ENCODE peak calls at places on chromosomes 2 and 18, in five cellular contexts. One of them, this sample, is unnamed.
A peak's percentile ranks its signal among the peaks of the same experiment; 100 is the strongest.

GRCh38 chr2:161412346-161412745 is 3.8 kb upstream of the TBR1 start:
- DNase-seq in Calu3: no peak
- DNase-seq in esophagus squamous epithelium: no peak
- DNase-seq in GF-D8: no peak
- DNase-seq in GM18507: no peak
- DNase-seq in this sample: no peak

GRCh38 chr2:16114836-16115235 is 174.5 kb downstream of the MYCN start:
- DNase-seq in Calu3: no peak
- DNase-seq in esophagus squamous epithelium: no peak
- DNase-seq in GF-D8: no peak
- DNase-seq in GM18507: no peak
- DNase-seq in this sample: no peak

GRCh38 chr2:127197475-127198385 is 22.4 kb downstream of the CYP27C1 start:
- DNase-seq in Calu3: peak; percentile 87
- DNase-seq in esophagus squamous epithelium: no peak
- DNase-seq in GF-D8: no peak
- DNase-seq in GM18507: no peak
- DNase-seq in this sample: no peak

GRCh38 chr18:73199151-73199550 is 331.4 kb upstream of the NETO1 start:
- DNase-seq in Calu3: no peak
- DNase-seq in esophagus squamous epithelium: no peak
- DNase-seq in GF-D8: no peak
- DNase-seq in GM18507: no peak
- DNase-seq in this sample: no peak

GRCh38 chr2:217662984-217663602 is 339.7 kb downstream of the TNS1 start:
- DNase-seq in Calu3: no peak
- DNase-seq in esophagus squamous epithelium: no peak
- DNase-seq in GF-D8: no peak
- DNase-seq in GM18507: no peak
- DNase-seq in this sample: no peak

GRCh38 chr18:27605107-27605834 is 420.2 kb upstream of the CHST9 start:
- DNase-seq in Calu3: peak; percentile 67
- DNase-seq in esophagus squamous epithelium: no peak
- DNase-seq in GF-D8: no peak
- DNase-seq in GM18507: no peak
- DNase-seq in this sample: no peak

GRCh38 chr2:10289891-10290290 is 12.8 kb upstream of the HPCAL1 start:
- DNase-seq in Calu3: peak; percentile 58
- DNase-seq in esophagus squamous epithelium: no peak
- DNase-seq in GF-D8: no peak
- DNase-seq in GM18507: no peak
- DNase-seq in this sample: no peak

GRCh38 chr2:159022019-159022418 is 53.6 kb downstream of the TANC1 start:
- DNase-seq in Calu3: no peak
- DNase-seq in esophagus squamous epithelium: no peak
- DNase-seq in GF-D8: no peak
- DNase-seq in GM18507: no peak
- DNase-seq in this sample: no peak

GRCh38 chr2:128303095-128303791 is 15.4 kb downstream of the HS6ST1 start:
- DNase-seq in Calu3: no peak
- DNase-seq in esophagus squamous epithelium: no peak
- DNase-seq in GF-D8: no peak
- DNase-seq in GM18507: no peak
- DNase-seq in this sample: no peak

GRCh38 chr2:205696541-205697441 is 14.5 kb downstream of the NRP2 start:
- DNase-seq in Calu3: no peak
- DNase-seq in esophagus squamous epithelium: no peak
- DNase-seq in GF-D8: no peak
- DNase-seq in GM18507: no peak
- DNase-seq in this sample: no peak

GRCh38 chr2:138708682-138709241 is 71.4 kb downstream of the NXPH2 start:
- DNase-seq in Calu3: no peak
- DNase-seq in esophagus squamous epithelium: no peak
- DNase-seq in GF-D8: no peak
- DNase-seq in GM18507: no peak
- DNase-seq in this sample: no peak

GRCh38 chr2:127170452-127171197 is 49.5 kb downstream of the CYP27C1 start:
- DNase-seq in Calu3: no peak
- DNase-seq in esophagus squamous epithelium: no peak
- DNase-seq in GF-D8: no peak
- DNase-seq in GM18507: no peak
- DNase-seq in this sample: no peak

GRCh38 chr2:46737577-46737976 is 178.0 kb downstream of the MCFD2 start:
- DNase-seq in Calu3: peak; percentile 2
- DNase-seq in esophagus squamous epithelium: no peak
- DNase-seq in GF-D8: no peak
- DNase-seq in GM18507: no peak
- DNase-seq in this sample: no peak

GRCh38 chr2:213224366-213224765 is 59.9 kb upstream of the SPAG16 start:
- DNase-seq in Calu3: no peak
- DNase-seq in esophagus squamous epithelium: no peak
- DNase-seq in GF-D8: no peak
- DNase-seq in GM18507: no peak
- DNase-seq in this sample: no peak

GRCh38 chr2:3535794-3536681 is 16.7 kb upstream of the ADI1 start:
- DNase-seq in Calu3: peak; percentile 58
- DNase-seq in esophagus squamous epithelium: peak; percentile 15
- DNase-seq in GF-D8: no peak
- DNase-seq in GM18507: no peak
- DNase-seq in this sample: no peak

GRCh38 chr18:79507076-79507545 is 111.4 kb downstream of the NFATC1 start:
- DNase-seq in Calu3: no peak
- DNase-seq in esophagus squamous epithelium: no peak
- DNase-seq in GF-D8: peak; percentile 95
- DNase-seq in GM18507: no peak
- DNase-seq in this sample: no peak

GRCh38 chr2:72980535-72981217 is 63.4 kb downstream of the EMX1 start:
- DNase-seq in Calu3: no peak
- DNase-seq in esophagus squamous epithelium: no peak
- DNase-seq in GF-D8: no peak
- DNase-seq in GM18507: no peak
- DNase-seq in this sample: no peak

GRCh38 chr2:7685342-7686015 is 768.3 kb downstream of the RNF144A start:
- DNase-seq in Calu3: no peak
- DNase-seq in esophagus squamous epithelium: no peak
- DNase-seq in GF-D8: no peak
- DNase-seq in GM18507: no peak
- DNase-seq in this sample: no peak

GRCh38 chr2:188659656-188660406 is 314.3 kb upstream of the COL3A1 start:
- DNase-seq in Calu3: no peak
- DNase-seq in esophagus squamous epithelium: no peak
- DNase-seq in GF-D8: no peak
- DNase-seq in GM18507: no peak
- DNase-seq in this sample: no peak

GRCh38 chr2:49224426-49225010 is 70.2 kb upstream of the FSHR start:
- DNase-seq in Calu3: no peak
- DNase-seq in esophagus squamous epithelium: no peak
- DNase-seq in GF-D8: no peak
- DNase-seq in GM18507: no peak
- DNase-seq in this sample: no peak

GRCh38 chr18:38241736-38242135 is 676.1 kb upstream of the CELF4 start:
- DNase-seq in Calu3: no peak
- DNase-seq in esophagus squamous epithelium: no peak
- DNase-seq in GF-D8: no peak
- DNase-seq in GM18507: no peak
- DNase-seq in this sample: no peak

GRCh38 chr2:241329669-241330615 is 14.2 kb downstream of the SEPTIN2 start:
- DNase-seq in Calu3: no peak
- DNase-seq in esophagus squamous epithelium: no peak
- DNase-seq in GF-D8: no peak
- DNase-seq in GM18507: no peak
- DNase-seq in this sample: no peak

GRCh38 chr2:159054985-159055384 is 86.5 kb downstream of the TANC1 start:
- DNase-seq in Calu3: no peak
- DNase-seq in esophagus squamous epithelium: no peak
- DNase-seq in GF-D8: no peak
- DNase-seq in GM18507: no peak
- DNase-seq in this sample: no peak

GRCh38 chr2:20619624-20620024 is 31.3 kb downstream of the HS1BP3 start:
- DNase-seq in Calu3: no peak
- DNase-seq in esophagus squamous epithelium: no peak
- DNase-seq in GF-D8: no peak
- DNase-seq in GM18507: no peak
- DNase-seq in this sample: no peak

GRCh38 chr2:70936165-70936978 is 672 bp downstream of the ATP6V1B1 start:
- DNase-seq in Calu3: no peak
- DNase-seq in esophagus squamous epithelium: no peak
- DNase-seq in GF-D8: no peak
- DNase-seq in GM18507: no peak
- DNase-seq in this sample: no peak

GRCh38 chr18:56576826-56577573 is 61.4 kb downstream of the TXNL1 start:
- DNase-seq in Calu3: no peak
- DNase-seq in esophagus squamous epithelium: no peak
- DNase-seq in GF-D8: no peak
- DNase-seq in GM18507: no peak
- DNase-seq in this sample: no peak

GRCh38 chr2:96099861-96100798 is 16.2 kb downstream of the ADRA2B start:
- DNase-seq in Calu3: no peak
- DNase-seq in esophagus squamous epithelium: no peak
- DNase-seq in GF-D8: no peak
- DNase-seq in GM18507: no peak
- DNase-seq in this sample: no peak

GRCh38 chr2:85703329-85703728 is 9.2 kb downstream of the GNLY start:
- DNase-seq in Calu3: no peak
- DNase-seq in esophagus squamous epithelium: no peak
- DNase-seq in GF-D8: no peak
- DNase-seq in GM18507: no peak
- DNase-seq in this sample: no peak

GRCh38 chr18:73043231-73044000 is 175.6 kb upstream of the NETO1 start:
- DNase-seq in Calu3: no peak
- DNase-seq in esophagus squamous epithelium: no peak
- DNase-seq in GF-D8: no peak
- DNase-seq in GM18507: no peak
- DNase-seq in this sample: no peak

GRCh38 chr2:226077031-226077430 is 677.5 kb downstream of the NYAP2 start:
- DNase-seq in Calu3: no peak
- DNase-seq in esophagus squamous epithelium: no peak
- DNase-seq in GF-D8: no peak
- DNase-seq in GM18507: no peak
- DNase-seq in this sample: no peak